ENCODE peak calls at places on chromosomes 3 and 15, in eight cellular contexts. W is GM12865, V is foreskin fibroblast, O is spleen, U is lower lobe of right lung, Y is tibial artery, B is choroid plexus epithelial cell, G is GM12864. Q is an unnamed sample.

GRCh38 chr3:84755860-84756259 is 202.9 kb upstream of the CADM2 start:
- DNase-seq in W (no peak), O (peak; percentile 73), G (no peak), B (no peak), Y (no peak), U (no peak), V (no peak), Q (no peak)

GRCh38 chr3:16720367-16720766 is 115.1 kb upstream of the DAZL start:
- DNase-seq in O (no peak), U (no peak), Y (no peak), V (no peak), G (no peak), W (no peak), B (peak; percentile 50), Q (no peak)

GRCh38 chr15:89556413-89557262 is 18.6 kb upstream of the TICRR start:
- DNase-seq in O (no peak), U (no peak), V (peak; percentile 61), Y (no peak), W (peak; percentile 73), G (no peak), B (peak; percentile 90), Q (peak; percentile 77)

GRCh38 chr3:159069076-159069475 is 267.2 kb downstream of the MFSD1 start:
- DNase-seq in O (no peak), G (no peak), Y (no peak), V (no peak), B (no peak), W (no peak), U (no peak), Q (no peak)

GRCh38 chr3:19522305-19522704 is 374.0 kb downstream of the KCNH8 start:
- DNase-seq in V (no peak), Y (no peak), W (no peak), B (no peak), O (no peak), U (no peak), G (no peak), Q (no peak)

GRCh38 chr3:76245073-76245472 is 459.7 kb upstream of the ZNF717 start:
- DNase-seq in U (no peak), V (peak; percentile 3), G (no peak), Y (no peak), B (peak; percentile 43), O (no peak), W (no peak), Q (no peak)

GRCh38 chr3:155352900-155353490 is 59.5 kb upstream of the STRIT1 start:
- DNase-seq in B (peak; percentile 66), O (no peak), G (no peak), Y (no peak), W (peak; percentile 43), V (no peak), U (no peak), Q (peak; percentile 56)

GRCh38 chr3:137148917-137149316 is 191.1 kb downstream of the IL20RB start:
- DNase-seq in W (no peak), O (no peak), Y (no peak), B (no peak), G (no peak), U (no peak), V (no peak), Q (no peak)

GRCh38 chr3:149291178-149291577 is 42.3 kb downstream of the TM4SF18 start:
- DNase-seq in B (no peak), V (no peak), Y (no peak), W (peak; percentile 42), U (no peak), O (no peak), G (no peak), Q (no peak)

GRCh38 chr3:1439395-1439794 is 346.6 kb downstream of the CNTN6 start:
- DNase-seq in B (no peak), G (no peak), O (no peak), V (no peak), U (no peak), W (peak; percentile 14), Y (no peak), Q (no peak)

GRCh38 chr15:62933388-62933787 is 109.2 kb upstream of the TPM1 start:
- DNase-seq in V (no peak), G (no peak), Y (no peak), U (no peak), B (no peak), W (no peak), O (no peak), Q (no peak)

GRCh38 chr3:44076221-44076829 is 165.4 kb upstream of the TOPAZ1 start:
- DNase-seq in Y (no peak), V (no peak), G (no peak), O (no peak), W (no peak), B (no peak), U (no peak), Q (no peak)

GRCh38 chr15:74961616-74962015 is 5.0 kb upstream of the RPP25 start:
- DNase-seq in G (no peak), V (no peak), Y (no peak), U (no peak), W (no peak), O (no peak), B (no peak), Q (no peak)

GRCh38 chr15:78302579-78302978 is 3.2 kb upstream of the SKIC8 start:
- DNase-seq in B (peak; percentile 89), G (no peak), O (no peak), Y (no peak), W (peak; percentile 51), V (peak; percentile 77), U (no peak), Q (peak; percentile 91)

GRCh38 chr15:101049856-101050646 is 130.9 kb downstream of the LRRK1 start:
- DNase-seq in G (no peak), U (no peak), W (no peak), Y (peak; percentile 50), V (no peak), B (no peak), O (peak; percentile 56), Q (no peak)

GRCh38 chr15:100987143-100987542 is 68.0 kb downstream of the LRRK1 start:
- DNase-seq in U (no peak), O (no peak), G (no peak), W (no peak), B (no peak), Y (no peak), V (peak; percentile 28), Q (peak; percentile 57)

GRCh38 chr3:73592154-73592877 is 32.4 kb downstream of the PDZRN3 start:
- DNase-seq in Y (no peak), O (no peak), U (no peak), V (no peak), B (no peak), W (no peak), G (no peak), Q (no peak)

GRCh38 chr3:51389423-51390183 is 1.5 kb upstream of the RBM15B start:
- DNase-seq in V (no peak), W (peak; percentile 72), O (peak; percentile 84), B (peak; percentile 71), G (no peak), U (peak; percentile 73), Y (no peak), Q (peak; percentile 52)

GRCh38 chr3:59093521-59093920 is 43.7 kb upstream of the CFAP20DC start:
- DNase-seq in O (no peak), Y (no peak), B (no peak), V (no peak), U (no peak), G (no peak), W (no peak), Q (no peak)

GRCh38 chr3:59094446-59094845 is 44.6 kb upstream of the CFAP20DC start:
- DNase-seq in Y (no peak), B (no peak), O (no peak), W (no peak), V (no peak), G (no peak), U (no peak), Q (no peak)
- H3K4me3 ChIP-seq in Y (no peak overlapping the region), B (no peak overlapping the region), O (no peak overlapping the region), W (no peak overlapping the region), V (no peak overlapping the region), G (no peak overlapping the region), U (no peak overlapping the region), Q (no peak overlapping the region)

GRCh38 chr3:100761951-100762350 is 52.7 kb downstream of the TFG start:
- DNase-seq in V (no peak), W (no peak), U (no peak), O (no peak), Y (no peak), G (no peak), B (no peak), Q (no peak)

GRCh38 chr3:100759162-100759561 is 49.9 kb downstream of the TFG start:
- DNase-seq in O (no peak), G (no peak), V (no peak), U (no peak), W (no peak), B (no peak), Y (no peak), Q (no peak)

GRCh38 chr3:100765437-100765975 is 56.2 kb downstream of the TFG start:
- DNase-seq in U (no peak), W (no peak), V (no peak), G (no peak), B (no peak), O (no peak), Y (no peak), Q (no peak)

GRCh38 chr3:100760377-100760776 is 51.1 kb downstream of the TFG start:
- DNase-seq in U (no peak), W (no peak), G (no peak), Y (no peak), V (no peak), B (no peak), O (no peak), Q (no peak)

GRCh38 chr3:100761211-100761921 is 52.1 kb downstream of the TFG start:
- DNase-seq in B (no peak), W (peak; percentile 49), O (no peak), U (no peak), G (no peak), V (no peak), Y (no peak), Q (no peak)
- TF ChIP-seq CTCF in B (peak; percentile 38), W (peak; percentile 43), O (no peak), U (peak; percentile 15), G (peak; percentile 46), V (no peak), Y (no peak), Q (peak; percentile 27)

DNA sequence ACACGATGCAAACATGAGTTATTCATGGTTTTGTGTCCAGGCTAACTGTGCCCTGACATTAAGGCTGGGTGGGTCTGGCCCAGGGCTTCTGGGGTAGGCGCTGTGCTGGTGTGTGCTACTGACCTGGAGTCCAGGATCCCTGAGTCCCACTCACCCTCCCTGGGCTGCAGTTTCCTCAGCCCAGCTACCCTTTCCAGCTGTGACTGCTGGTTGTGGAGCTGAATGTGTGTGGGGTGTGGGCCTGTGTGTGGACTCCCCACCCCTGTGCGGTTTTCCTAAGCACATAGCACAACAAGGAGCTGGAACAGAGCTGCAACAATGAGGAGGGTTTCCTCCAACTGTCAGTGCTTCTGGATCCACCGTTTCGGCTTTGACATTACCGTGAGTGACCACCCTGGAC is 38.0 kb downstream of the SMAD3 start:
- DNase-seq in B (no peak), G (no peak), U (no peak), Y (no peak), V (no peak), O (peak; percentile 63), W (no peak), Q (no peak)
- H3K4me3 ChIP-seq in B (no peak overlapping the region), G (no peak overlapping the region), U (no peak overlapping the region), Y (no peak overlapping the region), V (no peak overlapping the region), O (no peak overlapping the region), W (no peak overlapping the region), Q (no peak overlapping the region)

DNA sequence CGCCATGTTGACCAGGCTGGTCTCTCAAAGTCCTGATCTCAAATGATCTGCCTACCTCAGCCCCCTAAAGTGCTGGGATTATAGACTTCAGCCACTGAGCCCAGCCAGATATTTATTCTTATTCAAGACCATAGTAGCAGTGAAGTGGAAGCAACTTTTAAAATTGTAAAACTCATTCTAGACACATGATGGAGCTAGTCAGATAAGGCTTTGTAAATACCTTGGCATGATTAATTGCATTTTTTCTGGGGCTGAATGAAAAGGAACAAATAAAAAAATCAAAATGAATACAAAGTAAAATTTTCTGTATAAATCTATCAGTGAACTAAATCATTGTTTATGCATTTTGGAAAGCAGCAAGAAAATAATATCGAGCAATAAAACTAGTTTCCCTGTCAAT is 4.1 kb upstream of the MYO1E start:
- DNase-seq in Y (no peak), V (no peak), B (peak; percentile 66), G (no peak), W (peak; percentile 41), U (no peak), O (no peak), Q (no peak)
- TF ChIP-seq CTCF in Y (no peak), V (peak; percentile 13), B (peak; percentile 40), G (peak; percentile 15), W (no peak), U (no peak), O (no peak), Q (no peak)